ENCODE peak calls at places on chromosomes 16 and 17, in four cellular contexts. One of them, this sample, is unnamed.

GRCh38 chr17:8649157-8650118 is 18.9 kb upstream of the MYH10 start:
- DNase-seq in stomach: no peak
- DNase-seq in right lobe of liver: no peak
- DNase-seq in A549: no peak
- DNase-seq in this sample: no peak

GRCh38 chr17:62898239-62898864 is 67.7 kb upstream of the TANC2 start:
- DNase-seq in stomach: no peak
- DNase-seq in right lobe of liver: no peak
- DNase-seq in A549: no peak
- DNase-seq in this sample: no peak

GRCh38 chr16:10577305-10578202 is 2.8 kb downstream of the EMP2 start:
- DNase-seq in stomach: no peak
- DNase-seq in right lobe of liver: no peak
- DNase-seq in A549: no peak
- DNase-seq in this sample: no peak

GRCh38 chr17:61305024-61305423 is 94.6 kb upstream of the TBX2 start:
- DNase-seq in stomach: no peak
- DNase-seq in right lobe of liver: no peak
- DNase-seq in A549: no peak
- DNase-seq in this sample: no peak

GRCh38 chr16:85556456-85557082 is 56.6 kb upstream of the GSE1 start:
- DNase-seq in stomach: peak
- DNase-seq in right lobe of liver: no peak
- DNase-seq in A549: peak
- DNase-seq in this sample: no peak

GRCh38 chr16:22424161-22424937 is 49.9 kb upstream of the CDR2 start:
- DNase-seq in stomach: no peak
- DNase-seq in right lobe of liver: no peak
- DNase-seq in A549: no peak
- DNase-seq in this sample: peak

GRCh38 chr17:36544049-36544319 is 735 bp upstream of the GGNBP2 start:
- DNase-seq in stomach: peak
- DNase-seq in right lobe of liver: peak
- DNase-seq in A549: peak
- DNase-seq in this sample: no peak

GRCh38 chr16:56848955-56849689 is 15.9 kb upstream of the SLC12A3 start:
- DNase-seq in stomach: no peak
- DNase-seq in right lobe of liver: no peak
- DNase-seq in A549: no peak
- DNase-seq in this sample: no peak

GRCh38 chr16:19876501-19877059 is 8.1 kb downstream of the GPRC5B start:
- DNase-seq in stomach: no peak
- DNase-seq in right lobe of liver: no peak
- DNase-seq in A549: no peak
- DNase-seq in this sample: no peak

GRCh38 chr16:1746693-1747195 is 24.6 kb downstream of the NME3 start:
- DNase-seq in stomach: no peak
- DNase-seq in right lobe of liver: no peak
- DNase-seq in A549: peak
- DNase-seq in this sample: no peak

GRCh38 chr16:83046664-83047063 is 419.9 kb downstream of the CDH13 start:
- DNase-seq in stomach: no peak
- DNase-seq in right lobe of liver: no peak
- DNase-seq in A549: no peak
- DNase-seq in this sample: no peak

GRCh38 chr17:73325527-73325842 is 13.7 kb upstream of the CDC42EP4 start:
- DNase-seq in stomach: no peak
- DNase-seq in right lobe of liver: no peak
- DNase-seq in A549: no peak
- DNase-seq in this sample: peak

GRCh38 chr17:81701288-81702071 is 1.7 kb upstream of the MRPL12 start:
- DNase-seq in stomach: no peak
- DNase-seq in right lobe of liver: no peak
- DNase-seq in A549: no peak
- DNase-seq in this sample: no peak

GRCh38 chr17:1398900-1399299 is 1.1 kb downstream of the YWHAE start:
- DNase-seq in stomach: no peak
- DNase-seq in right lobe of liver: no peak
- DNase-seq in A549: peak
- DNase-seq in this sample: no peak

DNA sequence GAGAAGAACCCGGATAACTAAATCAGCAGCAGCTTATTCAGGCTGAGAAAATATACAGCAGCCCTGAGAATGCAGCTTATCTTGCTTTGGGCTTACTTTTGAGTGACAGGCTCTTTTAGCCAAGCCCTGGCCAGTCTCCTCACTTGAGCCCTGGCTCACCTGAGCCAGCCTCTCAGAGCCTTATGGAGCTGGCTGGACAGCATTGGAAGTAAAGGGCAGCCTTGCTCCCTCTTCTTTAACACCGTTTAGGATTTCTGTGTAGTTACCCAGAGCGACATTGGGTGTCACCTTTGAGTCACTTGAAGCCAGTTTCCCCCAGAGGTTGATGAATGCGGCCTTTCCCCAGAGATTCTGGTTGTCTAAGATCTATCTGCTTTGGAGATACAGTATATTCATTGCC is 7.7 kb upstream of the NPIPB2 start:
- DNase-seq in stomach: no peak
- DNase-seq in right lobe of liver: no peak
- DNase-seq in A549: peak
- DNase-seq in this sample: peak
- TF ChIP-seq CTCF in stomach: no peak
- TF ChIP-seq CTCF in right lobe of liver: peak
- TF ChIP-seq CTCF in A549: peak
- TF ChIP-seq CTCF in this sample: no peak

GRCh38 chr16:24568392-24568791 is 29.0 kb downstream of the RBBP6 start:
- DNase-seq in stomach: no peak
- DNase-seq in right lobe of liver: no peak
- DNase-seq in A549: peak
- DNase-seq in this sample: no peak

GRCh38 chr16:24573141-24573540 is 33.8 kb downstream of the RBBP6 start:
- DNase-seq in stomach: no peak
- DNase-seq in right lobe of liver: no peak
- DNase-seq in A549: no peak
- DNase-seq in this sample: no peak

GRCh38 chr16:24577167-24577566 is 37.8 kb downstream of the RBBP6 start:
- DNase-seq in stomach: no peak
- DNase-seq in right lobe of liver: no peak
- DNase-seq in A549: no peak
- DNase-seq in this sample: no peak

GRCh38 chr16:24572069-24572468 is 32.7 kb downstream of the RBBP6 start:
- DNase-seq in stomach: no peak
- DNase-seq in right lobe of liver: no peak
- DNase-seq in A549: no peak
- DNase-seq in this sample: no peak
- TF ChIP-seq POLR2A in stomach: no peak
- TF ChIP-seq POLR2A in right lobe of liver: no peak
- TF ChIP-seq POLR2A in A549: no peak
- TF ChIP-seq POLR2A in this sample: no peak

GRCh38 chr16:27767081-27767480 is 217.1 kb downstream of the KATNIP start:
- DNase-seq in stomach: no peak
- DNase-seq in right lobe of liver: no peak
- DNase-seq in A549: no peak
- DNase-seq in this sample: no peak

GRCh38 chr16:27767971-27768591 is 218.1 kb downstream of the KATNIP start:
- DNase-seq in stomach: no peak
- DNase-seq in right lobe of liver: no peak
- DNase-seq in A549: no peak
- DNase-seq in this sample: no peak

GRCh38 chr16:27769561-27770222 is 219.7 kb downstream of the KATNIP start:
- DNase-seq in stomach: no peak
- DNase-seq in right lobe of liver: no peak
- DNase-seq in A549: no peak
- DNase-seq in this sample: no peak

GRCh38 chr16:27770271-27771196 is 220.6 kb downstream of the KATNIP start:
- DNase-seq in stomach: no peak
- DNase-seq in right lobe of liver: no peak
- DNase-seq in A549: no peak
- DNase-seq in this sample: no peak

DNA sequence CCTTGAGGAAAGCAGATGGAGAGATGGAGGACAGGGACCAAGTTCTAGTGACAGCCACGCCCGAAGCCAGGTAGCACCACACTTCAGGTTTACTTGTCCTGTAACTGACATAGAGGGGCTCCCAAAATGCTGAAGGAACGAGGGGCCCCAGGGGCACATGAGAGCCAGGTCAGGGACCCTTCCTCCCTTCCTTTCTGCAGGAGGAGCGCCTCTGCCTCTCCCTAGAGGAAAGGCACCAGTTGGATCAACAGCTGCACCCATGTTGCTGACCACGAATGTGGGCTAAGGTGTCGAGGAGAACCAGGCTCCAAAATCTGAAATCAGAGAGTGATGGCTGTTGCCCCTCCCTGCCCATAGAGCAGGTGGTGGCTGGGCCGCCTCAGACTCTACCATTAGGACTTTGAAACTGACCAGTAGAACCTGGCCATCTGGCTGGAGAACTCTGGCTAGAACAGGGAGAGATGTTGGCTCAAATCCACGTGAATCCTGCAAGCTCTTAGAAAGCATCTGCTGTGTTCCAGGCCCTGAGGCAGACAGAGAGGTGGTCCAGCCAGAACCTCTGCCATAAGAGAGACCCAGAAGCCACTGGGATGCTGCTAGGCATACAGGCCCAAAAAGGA is 218.8 kb downstream of the KATNIP start:
- DNase-seq in stomach: no peak
- DNase-seq in right lobe of liver: no peak
- DNase-seq in A549: no peak
- DNase-seq in this sample: no peak
- TF ChIP-seq CTCF in stomach: no peak
- TF ChIP-seq CTCF in right lobe of liver: no peak
- TF ChIP-seq CTCF in A549: no peak
- TF ChIP-seq CTCF in this sample: no peak

DNA sequence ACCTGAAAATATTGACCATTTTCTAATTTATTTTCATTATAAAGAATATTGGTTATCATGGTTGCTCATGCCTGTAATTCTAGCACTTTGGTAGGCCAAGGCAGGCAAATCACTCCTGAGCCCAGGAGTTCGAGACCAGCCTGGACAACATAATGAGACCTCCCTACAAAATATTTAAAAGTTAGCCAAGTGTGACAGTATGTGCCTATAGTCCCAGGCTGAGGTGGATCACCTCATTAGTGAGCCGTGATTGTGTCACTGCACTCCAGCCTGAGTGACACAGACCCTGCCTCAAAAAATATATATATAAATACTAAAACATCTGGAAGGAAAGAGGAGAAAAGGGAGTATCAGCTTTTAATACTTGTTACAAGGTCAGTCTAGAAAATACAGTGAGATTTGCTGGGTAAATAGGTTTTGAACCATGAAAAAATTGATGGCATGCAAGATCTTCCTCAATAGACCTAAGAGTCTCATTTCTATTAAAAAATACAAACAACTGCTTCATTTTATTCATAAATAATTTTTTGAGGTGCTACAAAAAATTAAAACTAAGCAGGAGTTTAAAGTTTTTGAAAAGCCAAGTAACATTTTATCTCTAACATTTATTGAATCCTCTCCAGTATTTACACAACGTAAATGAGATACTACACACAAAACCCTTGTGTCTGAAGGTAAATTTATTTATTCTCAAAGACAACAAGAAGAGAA is 47.7 kb downstream of the TUBD1 start:
- DNase-seq in stomach: no peak
- DNase-seq in right lobe of liver: no peak
- DNase-seq in A549: peak
- DNase-seq in this sample: peak
- TF ChIP-seq POLR2A in stomach: no peak
- TF ChIP-seq POLR2A in right lobe of liver: no peak
- TF ChIP-seq POLR2A in A549: peak
- TF ChIP-seq POLR2A in this sample: no peak

DNA sequence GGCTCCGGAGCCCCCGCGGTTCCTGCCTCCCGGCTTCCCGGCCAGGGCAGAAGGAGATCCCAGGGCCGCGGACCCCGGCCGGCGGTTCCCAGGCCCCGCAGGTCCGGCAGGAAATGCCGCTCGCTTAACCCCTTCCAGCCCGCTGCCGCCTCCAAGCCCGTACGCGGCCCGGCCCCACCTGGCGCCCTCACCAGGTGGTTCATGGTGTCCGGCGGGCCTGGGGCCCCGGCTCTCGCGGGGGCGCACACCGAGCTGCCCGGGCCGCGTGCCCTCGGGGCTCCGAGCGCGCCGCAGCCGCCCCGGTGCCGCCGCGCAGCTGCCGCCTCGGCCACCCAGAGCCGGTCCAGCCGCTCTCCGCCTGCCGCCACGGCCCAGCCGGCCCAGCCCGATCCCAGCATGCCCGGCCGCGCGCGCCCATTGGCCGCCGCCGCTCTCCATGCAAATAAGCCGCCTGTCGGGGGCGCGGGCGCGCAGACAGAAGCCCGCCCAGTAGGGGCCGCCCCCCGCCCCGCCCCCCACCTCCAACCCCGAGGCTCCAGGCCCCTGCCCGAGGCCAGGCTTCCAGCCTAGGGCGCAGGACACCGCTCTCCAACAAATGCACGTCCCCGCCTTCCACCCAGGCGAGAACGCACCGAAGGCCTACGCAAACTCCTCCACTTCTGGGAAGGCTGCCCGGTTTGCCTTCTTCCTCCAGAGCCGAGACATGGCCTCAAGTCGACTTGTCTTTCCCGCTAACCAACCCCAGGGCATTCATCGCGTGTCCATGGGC is at the start of gene BCAR1:
- DNase-seq in stomach: peak
- DNase-seq in right lobe of liver: peak
- DNase-seq in A549: peak
- DNase-seq in this sample: no peak
- TF ChIP-seq CTCF in stomach: no peak
- TF ChIP-seq CTCF in right lobe of liver: peak
- TF ChIP-seq CTCF in A549: no peak
- TF ChIP-seq CTCF in this sample: no peak

This sample was measured in lower leg skin.